ENCODE peak calls at places on chromosome 2, in seven cellular contexts. M, F, I, E, V, R and G are unnamed samples. For H3K27me3 and H3K36me3, the result is how much of the 10 kb centered on the place peaks cover.

GRCh38 chr2:239363946-239364637 is 36.7 kb downstream of the HDAC4 start:
- DNase-seq in M (no peak), F (no peak), I (no peak), E (no peak), V (no peak), R (no peak), G (no peak)

GRCh38 chr2:144925886-144926285 is 406.0 kb upstream of the ZEB2 start:
- DNase-seq in M (no peak), F (no peak), I (no peak), E (no peak), V (no peak), R (no peak), G (no peak)

GRCh38 chr2:196245746-196246145 is 74.4 kb upstream of the STK17B start:
- DNase-seq in M (peak), F (no peak), I (no peak), E (no peak), V (no peak), R (no peak), G (no peak)

GRCh38 chr2:78486565-78486964 is 538.9 kb upstream of the REG3G start:
- DNase-seq in M (no peak), F (no peak), I (no peak), E (no peak), V (no peak), R (no peak), G (no peak)

GRCh38 chr2:133200684-133201421 is 367.4 kb downstream of the NCKAP5 start:
- DNase-seq in M (peak), F (peak), I (peak), E (no peak), V (no peak), R (no peak), G (peak)

GRCh38 chr2:216683846-216684245 is 11.5 kb downstream of the IGFBP5 start:
- DNase-seq in M (peak), F (peak), I (peak), E (no peak), V (no peak), R (no peak), G (peak)

GRCh38 chr2:16553222-16553621 is 112.4 kb downstream of the CYRIA start:
- DNase-seq in M (peak), F (peak), I (peak), E (peak), V (no peak), R (no peak), G (peak)

GRCh38 chr2:119261498-119262225 is 38.0 kb downstream of the STEAP3 start:
- DNase-seq in M (no peak), F (no peak), I (no peak), E (no peak), V (no peak), R (no peak), G (no peak)

GRCh38 chr2:200929334-200930249 is 33.9 kb downstream of the ORC2 start:
- DNase-seq in M (peak), F (no peak), I (no peak), E (no peak), V (no peak), R (no peak), G (no peak)

GRCh38 chr2:233082222-233082933 is 22.2 kb downstream of the INPP5D start:
- DNase-seq in M (no peak), F (no peak), I (no peak), E (no peak), V (no peak), R (no peak), G (no peak)

GRCh38 chr2:15674637-15675455 is 83.2 kb downstream of the DDX1 start:
- DNase-seq in M (peak), F (no peak), I (peak), E (no peak), V (no peak), R (no peak), G (no peak)

GRCh38 chr2:231011526-231011925 is 15.6 kb downstream of the SPATA3 start:
- DNase-seq in M (no peak), F (no peak), I (no peak), E (peak), V (no peak), R (peak), G (no peak)

GRCh38 chr2:156589381-156590079 is 153.4 kb downstream of the GPD2 start:
- DNase-seq in M (peak), F (peak), I (peak), E (peak), V (no peak), R (peak), G (no peak)

GRCh38 chr2:234916674-234917073 is 35.1 kb upstream of the SH3BP4 start:
- DNase-seq in M (no peak), F (no peak), I (no peak), E (no peak), V (no peak), R (no peak), G (no peak)

GRCh38 chr2:54704688-54705605 is 18.5 kb upstream of the EML6 start:
- DNase-seq in M (peak), F (peak), I (no peak), E (no peak), V (no peak), R (no peak), G (no peak)

GRCh38 chr2:85712849-85713612 is 18.9 kb downstream of the GNLY start:
- DNase-seq in M (peak), F (peak), I (peak), E (peak), V (no peak), R (peak), G (no peak)

GRCh38 chr2:234676109-234676858 is 179.4 kb upstream of the ARL4C start:
- DNase-seq in M (no peak), F (no peak), I (no peak), E (no peak), V (no peak), R (no peak), G (no peak)

GRCh38 chr2:27421660-27422250 is 6.7 kb upstream of the NRBP1 start:
- DNase-seq in M (no peak), F (no peak), I (no peak), E (no peak), V (no peak), R (no peak), G (no peak)

GRCh38 chr2:42359304-42359749 is 1.7 kb downstream of the COX7A2L start:
- DNase-seq in M (peak), F (peak), I (no peak), E (no peak), V (no peak), R (no peak), G (no peak)

GRCh38 chr2:134912406-134912805 is 6.2 kb upstream of the CCNT2 start:
- DNase-seq in M (peak), F (no peak), I (peak), E (no peak), V (no peak), R (no peak), G (no peak)

GRCh38 chr2:209933499-209934458 is 68.7 kb upstream of the RPE start:
- DNase-seq in M (peak), F (peak), I (peak), E (peak), V (no peak), R (peak), G (peak)

GRCh38 chr2:45011621-45012602 is 2.7 kb upstream of the SIX2 start:
- DNase-seq in M (peak), F (peak), I (no peak), E (no peak), V (no peak), R (no peak), G (no peak)

GRCh38 chr2:45012733-45013132 is 3.5 kb upstream of the SIX2 start:
- DNase-seq in M (no peak), F (no peak), I (no peak), E (no peak), V (no peak), R (no peak), G (no peak)

GRCh38 chr2:45014016-45014702 is 4.9 kb upstream of the SIX2 start:
- DNase-seq in M (peak), F (peak), I (peak), E (peak), V (no peak), R (peak), G (peak)

GRCh38 chr2:45010706-45011036 is 1.4 kb upstream of the SIX2 start:
- DNase-seq in M (peak), F (peak), I (no peak), E (no peak), V (no peak), R (no peak), G (no peak)

DNA sequence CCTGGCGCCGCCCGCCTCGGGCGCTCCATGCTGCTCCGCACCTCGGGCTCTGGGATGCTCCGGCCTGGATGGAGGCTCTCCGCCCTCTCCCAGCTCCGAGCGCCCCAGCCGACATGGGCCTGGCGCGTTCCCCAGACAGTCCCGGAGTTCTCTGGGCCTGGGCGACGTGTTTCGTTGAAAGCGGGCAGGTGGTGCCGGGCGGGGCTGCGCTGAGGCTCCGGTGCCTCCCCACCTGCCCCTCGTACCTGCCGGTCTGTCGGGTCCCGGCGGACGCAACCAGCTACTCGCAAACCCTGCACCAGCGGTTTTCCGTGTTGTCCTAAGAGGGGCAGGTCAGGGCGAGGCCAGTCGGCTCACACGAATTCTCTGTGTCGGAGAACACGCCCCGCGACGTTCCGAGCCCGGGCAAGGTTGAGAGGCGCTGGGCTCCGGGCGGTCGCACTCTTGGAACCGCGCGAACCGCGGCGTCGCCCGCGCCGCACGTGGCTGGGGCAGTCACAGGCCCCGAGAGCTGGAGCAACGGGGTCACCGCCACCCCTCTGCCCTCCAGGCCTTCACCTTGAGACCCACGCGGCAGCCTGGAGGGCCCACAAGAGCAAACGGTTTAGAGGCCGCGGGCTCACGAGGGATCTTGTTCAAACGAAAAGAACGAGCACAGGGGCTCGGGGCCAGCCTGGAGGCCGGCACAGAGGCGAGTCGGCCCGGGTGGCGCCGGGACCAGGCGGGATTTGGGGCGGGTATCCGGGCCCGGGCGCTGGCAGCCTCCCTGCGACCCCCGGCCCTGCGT is 4.2 kb upstream of the SIX2 start:
- DNase-seq in M (peak), F (no peak), I (no peak), E (no peak), V (no peak), R (no peak), G (no peak)
- H3K27me3 ChIP-seq in M (under half), F (under half), I (under half), E (under half), V (under half), R (under half), G (under half)

DNA sequence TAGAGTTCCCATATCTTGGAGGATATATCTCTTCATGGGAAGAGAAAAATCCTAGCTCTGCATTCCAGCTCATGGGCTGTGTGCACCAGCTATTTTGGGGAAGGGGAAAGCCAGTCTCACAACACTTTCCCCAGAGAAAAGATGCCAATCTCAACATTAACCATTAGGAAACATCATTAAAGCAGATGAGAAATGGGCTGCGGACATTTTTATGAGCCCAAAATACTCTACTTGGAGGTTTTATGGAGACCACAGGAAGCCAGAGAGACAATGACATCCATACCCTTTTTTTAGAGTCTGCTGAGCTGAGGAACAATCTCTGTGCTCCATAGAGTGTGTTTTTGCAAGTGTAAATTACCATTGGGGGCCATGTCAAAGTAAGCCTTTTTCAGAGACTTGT is 213.6 kb downstream of the TRIB2 start:
- DNase-seq in M (no peak), F (no peak), I (no peak), E (no peak), V (no peak), R (no peak), G (no peak)
- H3K4me3 ChIP-seq in M (no peak), F (no peak), I (no peak), E (no peak), V (no peak), R (no peak), G (no peak)

GRCh38 chr2:178635897-178636296 is 155.6 kb downstream of the PLEKHA3 start:
- DNase-seq in M (no peak), F (no peak), I (no peak), E (no peak), V (no peak), R (no peak), G (no peak)
- H3K36me3 ChIP-seq in M (under half), F (under half), I (under half), E (under half), V (under half), R (under half), G (under half)

GRCh38 chr2:46393352-46393820 is 86.0 kb upstream of the TMEM247 start:
- DNase-seq in M (no peak), F (no peak), I (no peak), E (no peak), V (no peak), R (no peak), G (no peak)

GRCh38 chr2:46394649-46395510 is 84.5 kb upstream of the TMEM247 start:
- DNase-seq in M (no peak), F (no peak), I (no peak), E (no peak), V (no peak), R (no peak), G (no peak)

GRCh38 chr2:46392561-46393351 is 86.6 kb upstream of the TMEM247 start:
- DNase-seq in M (no peak), F (no peak), I (no peak), E (no peak), V (no peak), R (no peak), G (no peak)

GRCh38 chr2:46390901-46391395 is 88.4 kb upstream of the TMEM247 start:
- DNase-seq in M (no peak), F (no peak), I (no peak), E (no peak), V (no peak), R (no peak), G (no peak)

GRCh38 chr2:46393865-46394264 is 85.5 kb upstream of the TMEM247 start:
- DNase-seq in M (no peak), F (no peak), I (no peak), E (no peak), V (no peak), R (no peak), G (no peak)
- H3K27me3 ChIP-seq in M (under half), F (under half), I (under half), E (under half), V (under half), R (under half), G (under half)

DNA sequence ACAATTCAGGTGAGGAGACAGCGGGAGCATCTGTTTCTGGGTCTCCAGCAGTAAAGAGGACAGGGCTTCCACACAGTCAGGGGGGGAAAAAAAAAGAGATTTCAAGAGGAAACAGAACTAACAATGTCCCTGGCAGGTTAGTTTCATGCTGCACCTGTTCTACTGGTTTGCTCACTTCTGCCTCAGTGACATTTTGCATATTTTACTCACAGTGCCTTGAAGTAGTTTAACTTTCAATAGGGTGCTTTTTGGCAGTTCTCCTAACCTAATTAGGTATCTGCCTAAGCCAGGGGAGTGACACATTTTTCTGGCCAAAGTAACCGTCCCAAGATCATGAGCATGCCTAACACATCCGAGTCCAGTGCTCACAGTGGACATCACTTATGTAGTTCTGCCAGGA is 109.0 kb upstream of the ALK start:
- DNase-seq in M (no peak), F (no peak), I (no peak), E (no peak), V (no peak), R (no peak), G (no peak)
- H3K4me3 ChIP-seq in M (no peak), F (no peak), I (no peak), E (no peak), V (no peak), R (no peak), G (no peak)

GRCh38 chr2:73258913-73259215 is 24.8 kb downstream of the CCT7 start:
- DNase-seq in M (no peak), F (no peak), I (no peak), E (no peak), V (no peak), R (no peak), G (no peak)

GRCh38 chr2:73259704-73260337 is 24.5 kb downstream of the FBXO41 start:
- DNase-seq in M (no peak), F (no peak), I (no peak), E (no peak), V (no peak), R (no peak), G (no peak)

GRCh38 chr2:73259276-73259675 is 25.0 kb downstream of the FBXO41 start:
- DNase-seq in M (no peak), F (no peak), I (no peak), E (no peak), V (no peak), R (no peak), G (no peak)

GRCh38 chr2:73262108-73262651 is 22.1 kb downstream of the FBXO41 start:
- DNase-seq in M (no peak), F (no peak), I (no peak), E (no peak), V (no peak), R (no peak), G (no peak)

DNA sequence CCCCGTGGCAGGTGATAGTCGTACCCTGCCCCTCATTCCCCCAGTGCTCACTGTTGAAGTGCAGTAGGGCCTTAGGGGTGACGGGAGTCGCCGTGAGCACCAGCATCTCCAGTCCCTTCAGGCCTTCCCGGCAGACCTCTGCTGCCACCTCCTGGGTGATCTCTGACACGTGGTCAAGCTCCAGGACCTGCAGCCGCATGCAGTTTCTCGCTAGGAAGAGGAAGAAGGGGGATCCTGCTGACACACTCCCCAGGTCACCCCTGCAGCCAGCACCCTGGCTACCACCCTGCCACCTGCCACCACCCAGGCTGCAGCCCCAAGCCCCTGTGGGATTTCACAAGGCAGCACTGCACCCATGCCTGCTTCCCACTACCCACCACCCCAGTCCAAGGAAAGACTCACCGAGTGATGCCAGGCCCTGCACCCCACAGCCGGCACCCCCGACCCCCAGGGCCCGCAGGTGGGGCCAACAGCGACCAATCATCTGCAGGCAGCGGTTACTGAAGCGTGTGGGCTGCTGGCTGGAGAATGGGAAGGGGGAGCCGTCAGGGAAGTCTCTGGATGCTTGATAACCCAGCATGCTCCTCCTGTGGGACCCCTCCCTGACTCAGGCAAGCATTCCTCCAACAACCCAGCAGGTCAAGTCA is 23.8 kb downstream of the FBXO41 start:
- DNase-seq in M (peak), F (peak), I (peak), E (peak), V (no peak), R (peak), G (peak)
- H3K36me3 ChIP-seq in M (under half), F (under half), I (under half), E (under half), V (under half), R (under half), G (under half)